ENCODE peak calls at places on chromosome 14, in seven cellular contexts. One of them, this sample, is unnamed. For H3K4me1, the result is how much of the 10 kb centered on the place peaks cover.

GRCh38 chr14:64706552-64707193 is 2.4 kb downstream of the PLEKHG3 start:
- DNase-seq in H1: no peak
- DNase-seq in mesenchymal stem cell: peak
- DNase-seq in H9: peak
- DNase-seq in IMR-90: no peak
- DNase-seq in trophoblast cell: no peak
- DNase-seq in neuronal stem cell: peak
- DNase-seq in this sample: peak

GRCh38 chr14:76836029-76836630 is 9.9 kb downstream of the LRRC74A start:
- DNase-seq in H1: no peak
- DNase-seq in IMR-90: no peak
- DNase-seq in trophoblast cell: no peak
- DNase-seq in mesenchymal stem cell: no peak
- DNase-seq in H9: no peak
- DNase-seq in neuronal stem cell: no peak
- DNase-seq in this sample: no peak

GRCh38 chr14:100526632-100527031 is 60.6 kb downstream of the BEGAIN start:
- DNase-seq in H9: no peak
- DNase-seq in IMR-90: peak
- DNase-seq in mesenchymal stem cell: no peak
- DNase-seq in trophoblast cell: no peak
- DNase-seq in H1: no peak
- DNase-seq in neuronal stem cell: no peak
- DNase-seq in this sample: no peak

GRCh38 chr14:27686137-27686536 is 1080.5 kb upstream of the FOXG1 start:
- DNase-seq in neuronal stem cell: no peak
- DNase-seq in H1: no peak
- DNase-seq in IMR-90: no peak
- DNase-seq in H9: no peak
- DNase-seq in trophoblast cell: no peak
- DNase-seq in mesenchymal stem cell: no peak
- DNase-seq in this sample: no peak

GRCh38 chr14:64861916-64862315 is 17.8 kb downstream of the SPTB start:
- DNase-seq in IMR-90: no peak
- DNase-seq in H1: no peak
- DNase-seq in neuronal stem cell: no peak
- DNase-seq in H9: no peak
- DNase-seq in trophoblast cell: no peak
- DNase-seq in mesenchymal stem cell: no peak
- DNase-seq in this sample: peak

GRCh38 chr14:92397140-92397815 is 74.3 kb downstream of the SLC24A4 start:
- DNase-seq in trophoblast cell: peak
- DNase-seq in H1: no peak
- DNase-seq in H9: no peak
- DNase-seq in neuronal stem cell: no peak
- DNase-seq in IMR-90: peak
- DNase-seq in mesenchymal stem cell: peak
- DNase-seq in this sample: peak

GRCh38 chr14:93103392-93104080 is 12.2 kb downstream of the ITPK1 start:
- DNase-seq in mesenchymal stem cell: peak
- DNase-seq in H9: no peak
- DNase-seq in neuronal stem cell: no peak
- DNase-seq in trophoblast cell: no peak
- DNase-seq in H1: no peak
- DNase-seq in IMR-90: no peak
- DNase-seq in this sample: no peak

GRCh38 chr14:103110681-103111296 is 12.5 kb upstream of the TNFAIP2 start:
- DNase-seq in trophoblast cell: peak
- DNase-seq in H1: no peak
- DNase-seq in H9: no peak
- DNase-seq in IMR-90: peak
- DNase-seq in neuronal stem cell: no peak
- DNase-seq in mesenchymal stem cell: no peak
- DNase-seq in this sample: no peak

GRCh38 chr14:52185178-52185577 is 82.3 kb upstream of the PTGDR start:
- DNase-seq in H9: no peak
- DNase-seq in neuronal stem cell: no peak
- DNase-seq in mesenchymal stem cell: no peak
- DNase-seq in trophoblast cell: no peak
- DNase-seq in H1: no peak
- DNase-seq in IMR-90: no peak
- DNase-seq in this sample: no peak

GRCh38 chr14:103558071-103558882 is 4.2 kb downstream of the BAG5 start:
- DNase-seq in IMR-90: peak
- DNase-seq in H9: no peak
- DNase-seq in H1: no peak
- DNase-seq in neuronal stem cell: no peak
- DNase-seq in mesenchymal stem cell: peak
- DNase-seq in trophoblast cell: peak
- DNase-seq in this sample: no peak

GRCh38 chr14:89933002-89933401 is 21.5 kb downstream of the EFCAB11 start:
- DNase-seq in mesenchymal stem cell: no peak
- DNase-seq in H1: no peak
- DNase-seq in neuronal stem cell: no peak
- DNase-seq in trophoblast cell: no peak
- DNase-seq in IMR-90: no peak
- DNase-seq in H9: no peak
- DNase-seq in this sample: no peak

GRCh38 chr14:43172899-43173548 is 1334.1 kb downstream of the FSCB start:
- DNase-seq in H9: no peak
- DNase-seq in H1: no peak
- DNase-seq in IMR-90: no peak
- DNase-seq in neuronal stem cell: no peak
- DNase-seq in mesenchymal stem cell: no peak
- DNase-seq in trophoblast cell: no peak
- DNase-seq in this sample: no peak

GRCh38 chr14:72528059-72528950 is 365.6 kb downstream of the DPF3 start:
- DNase-seq in H9: no peak
- DNase-seq in mesenchymal stem cell: no peak
- DNase-seq in IMR-90: peak
- DNase-seq in trophoblast cell: no peak
- DNase-seq in neuronal stem cell: no peak
- DNase-seq in H1: no peak
- DNase-seq in this sample: no peak

GRCh38 chr14:24273422-24273998 is 2.1 kb upstream of the RABGGTA start:
- DNase-seq in H1: no peak
- DNase-seq in trophoblast cell: no peak
- DNase-seq in IMR-90: no peak
- DNase-seq in H9: no peak
- DNase-seq in neuronal stem cell: no peak
- DNase-seq in mesenchymal stem cell: no peak
- DNase-seq in this sample: peak

GRCh38 chr14:99609245-99610117 is 5.5 kb upstream of the CCDC85C start:
- DNase-seq in H1: no peak
- DNase-seq in trophoblast cell: peak
- DNase-seq in IMR-90: peak
- DNase-seq in H9: no peak
- DNase-seq in neuronal stem cell: no peak
- DNase-seq in mesenchymal stem cell: no peak
- DNase-seq in this sample: no peak

GRCh38 chr14:90087433-90087832 is 25.6 kb downstream of the KCNK13 start:
- DNase-seq in H1: no peak
- DNase-seq in IMR-90: peak
- DNase-seq in mesenchymal stem cell: peak
- DNase-seq in H9: no peak
- DNase-seq in neuronal stem cell: no peak
- DNase-seq in trophoblast cell: peak
- DNase-seq in this sample: no peak

GRCh38 chr14:102768223-102769048 is 8.8 kb upstream of the TRAF3 start:
- DNase-seq in H1: no peak
- DNase-seq in H9: no peak
- DNase-seq in mesenchymal stem cell: no peak
- DNase-seq in IMR-90: no peak
- DNase-seq in trophoblast cell: peak
- DNase-seq in neuronal stem cell: no peak
- DNase-seq in this sample: no peak

GRCh38 chr14:74085828-74086227 is 1.1 kb downstream of the LIN52 start:
- DNase-seq in mesenchymal stem cell: no peak
- DNase-seq in H1: no peak
- DNase-seq in neuronal stem cell: no peak
- DNase-seq in IMR-90: no peak
- DNase-seq in trophoblast cell: no peak
- DNase-seq in H9: no peak
- DNase-seq in this sample: no peak

GRCh38 chr14:33457021-33457420 is 493.9 kb downstream of the EGLN3 start:
- DNase-seq in H1: no peak
- DNase-seq in mesenchymal stem cell: no peak
- DNase-seq in neuronal stem cell: no peak
- DNase-seq in IMR-90: no peak
- DNase-seq in H9: no peak
- DNase-seq in trophoblast cell: no peak
- DNase-seq in this sample: no peak

GRCh38 chr14:34301107-34301734 is 160.8 kb downstream of the SPTSSA start:
- DNase-seq in IMR-90: peak
- DNase-seq in mesenchymal stem cell: peak
- DNase-seq in trophoblast cell: peak
- DNase-seq in H9: no peak
- DNase-seq in H1: no peak
- DNase-seq in neuronal stem cell: peak
- DNase-seq in this sample: peak

GRCh38 chr14:80109055-80109454 is 102.2 kb downstream of the DIO2 start:
- DNase-seq in trophoblast cell: no peak
- DNase-seq in IMR-90: no peak
- DNase-seq in mesenchymal stem cell: no peak
- DNase-seq in H9: no peak
- DNase-seq in H1: no peak
- DNase-seq in neuronal stem cell: no peak
- DNase-seq in this sample: no peak

GRCh38 chr14:100548939-100549338 is 38.3 kb downstream of the BEGAIN start:
- DNase-seq in H9: no peak
- DNase-seq in mesenchymal stem cell: no peak
- DNase-seq in H1: no peak
- DNase-seq in IMR-90: no peak
- DNase-seq in neuronal stem cell: no peak
- DNase-seq in trophoblast cell: no peak
- DNase-seq in this sample: no peak

GRCh38 chr14:73764881-73765280 is 50.7 kb upstream of the PNMA1 start:
- DNase-seq in mesenchymal stem cell: no peak
- DNase-seq in H9: no peak
- DNase-seq in trophoblast cell: peak
- DNase-seq in neuronal stem cell: no peak
- DNase-seq in IMR-90: no peak
- DNase-seq in H1: no peak
- DNase-seq in this sample: no peak

GRCh38 chr14:93173943-93174395 is 10.7 kb downstream of the MOAP1 start:
- DNase-seq in IMR-90: peak
- DNase-seq in neuronal stem cell: no peak
- DNase-seq in mesenchymal stem cell: no peak
- DNase-seq in H1: no peak
- DNase-seq in trophoblast cell: no peak
- DNase-seq in H9: no peak
- DNase-seq in this sample: no peak

GRCh38 chr14:100591453-100592371 is 4.5 kb upstream of the BEGAIN start:
- DNase-seq in IMR-90: no peak
- DNase-seq in neuronal stem cell: no peak
- DNase-seq in H9: no peak
- DNase-seq in H1: no peak
- DNase-seq in trophoblast cell: no peak
- DNase-seq in mesenchymal stem cell: no peak
- DNase-seq in this sample: no peak

GRCh38 chr14:93970589-93970966 is 5.8 kb downstream of the ASB2 start:
- DNase-seq in H9: no peak
- DNase-seq in H1: no peak
- DNase-seq in trophoblast cell: no peak
- DNase-seq in mesenchymal stem cell: no peak
- DNase-seq in neuronal stem cell: no peak
- DNase-seq in IMR-90: no peak
- DNase-seq in this sample: no peak

GRCh38 chr14:75259946-75260545 is 18.6 kb upstream of the FOS start:
- DNase-seq in trophoblast cell: peak
- DNase-seq in H1: no peak
- DNase-seq in H9: no peak
- DNase-seq in mesenchymal stem cell: peak
- DNase-seq in neuronal stem cell: no peak
- DNase-seq in IMR-90: no peak
- DNase-seq in this sample: no peak

DNA sequence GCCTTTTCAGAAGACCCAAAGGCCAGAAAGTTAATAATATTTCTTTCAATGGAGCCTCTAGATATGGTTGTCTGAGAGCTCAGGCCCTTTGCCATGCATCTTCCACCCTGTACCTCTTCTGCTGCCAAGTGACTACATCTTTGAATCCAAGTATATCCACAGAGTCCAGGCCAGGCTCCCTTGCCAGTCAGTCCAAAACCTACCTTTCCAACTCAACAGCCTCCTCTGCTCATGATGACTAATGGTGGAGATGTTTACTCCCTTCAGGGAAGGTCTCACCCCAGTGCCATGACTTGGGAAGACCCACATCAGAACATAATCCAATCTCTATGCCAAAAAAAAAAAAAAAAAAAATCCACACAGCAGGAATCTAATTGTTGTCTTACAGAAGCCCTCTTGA is 20.4 kb downstream of the TTC9 start:
- DNase-seq in neuronal stem cell: no peak
- DNase-seq in IMR-90: no peak
- DNase-seq in trophoblast cell: peak
- DNase-seq in mesenchymal stem cell: no peak
- DNase-seq in H1: no peak
- DNase-seq in H9: no peak
- DNase-seq in this sample: no peak
- H2BK120ac ChIP-seq in neuronal stem cell: no peak
- H2BK120ac ChIP-seq in IMR-90: no peak
- H2BK120ac ChIP-seq in trophoblast cell: no peak
- H2BK120ac ChIP-seq in mesenchymal stem cell: no peak
- H2BK120ac ChIP-seq in H1: no peak
- H2BK120ac ChIP-seq in H9: no peak
- H2BK120ac ChIP-seq in this sample: no peak

GRCh38 chr14:69303086-69303485 is 43.1 kb downstream of the GALNT16 start:
- DNase-seq in trophoblast cell: no peak
- DNase-seq in H9: peak
- DNase-seq in neuronal stem cell: no peak
- DNase-seq in IMR-90: no peak
- DNase-seq in mesenchymal stem cell: no peak
- DNase-seq in H1: no peak
- DNase-seq in this sample: no peak
- H3K18ac ChIP-seq in trophoblast cell: no peak
- H3K18ac ChIP-seq in H9: no peak
- H3K18ac ChIP-seq in neuronal stem cell: no peak
- H3K18ac ChIP-seq in IMR-90: no peak
- H3K18ac ChIP-seq in mesenchymal stem cell: no peak
- H3K18ac ChIP-seq in H1: no peak
- H3K18ac ChIP-seq in this sample: no peak

GRCh38 chr14:61545716-61546455 is 149.4 kb upstream of the HIF1A start:
- DNase-seq in IMR-90: no peak
- DNase-seq in neuronal stem cell: no peak
- DNase-seq in H1: no peak
- DNase-seq in H9: no peak
- DNase-seq in mesenchymal stem cell: no peak
- DNase-seq in trophoblast cell: no peak
- DNase-seq in this sample: no peak
- H3K4me1 ChIP-seq in IMR-90: under half
- H3K4me1 ChIP-seq in neuronal stem cell: under half
- H3K4me1 ChIP-seq in H1: under half
- H3K4me1 ChIP-seq in H9: under half
- H3K4me1 ChIP-seq in mesenchymal stem cell: under half
- H3K4me1 ChIP-seq in trophoblast cell: under half
- H3K4me1 ChIP-seq in this sample: under half

DNA sequence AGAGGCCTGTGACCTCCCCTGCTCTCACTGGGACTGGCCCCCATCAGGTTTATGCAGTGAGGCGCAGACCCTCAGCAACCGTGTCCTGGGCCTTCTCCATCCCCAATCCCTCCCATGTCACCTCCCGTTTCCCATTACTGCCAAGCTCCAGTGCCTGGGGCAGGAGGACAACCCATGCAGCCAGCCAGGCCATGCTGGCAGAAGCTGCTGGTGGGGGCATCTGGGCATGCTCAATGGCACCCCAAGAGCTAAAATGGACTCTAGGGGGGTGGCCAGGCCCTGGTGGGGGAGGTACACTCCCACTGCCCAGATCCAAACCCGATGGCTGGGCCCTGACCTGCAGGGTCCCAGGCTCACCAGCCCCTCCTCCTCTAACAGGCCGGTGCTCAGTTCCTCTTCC is 20.5 kb upstream of the GPR132 start:
- DNase-seq in H1: no peak
- DNase-seq in mesenchymal stem cell: no peak
- DNase-seq in H9: no peak
- DNase-seq in neuronal stem cell: no peak
- DNase-seq in IMR-90: no peak
- DNase-seq in trophoblast cell: peak
- DNase-seq in this sample: no peak
- H2BK120ac ChIP-seq in H1: no peak
- H2BK120ac ChIP-seq in mesenchymal stem cell: no peak
- H2BK120ac ChIP-seq in H9: no peak
- H2BK120ac ChIP-seq in neuronal stem cell: no peak
- H2BK120ac ChIP-seq in IMR-90: no peak
- H2BK120ac ChIP-seq in trophoblast cell: no peak
- H2BK120ac ChIP-seq in this sample: no peak